ENCODE peak calls at places on chromosomes 16 and 17, in four cellular contexts. One of them, this sample, is unnamed.
A peak's percentile ranks its signal among the peaks of the same experiment; 100 is the strongest.

GRCh38 chr16:79439866-79440265 is 160.7 kb downstream of the MAF start:
- DNase-seq in epithelial cell of esophagus: no peak
- DNase-seq in colonic mucosa: no peak
- DNase-seq in HCT116: no peak
- DNase-seq in this sample: no peak

GRCh38 chr17:80116923-80117380 is 15.6 kb downstream of the GAA start:
- DNase-seq in epithelial cell of esophagus: no peak
- DNase-seq in colonic mucosa: no peak
- DNase-seq in HCT116: no peak
- DNase-seq in this sample: no peak

GRCh38 chr16:4038448-4038847 is 77.8 kb downstream of the ADCY9 start:
- DNase-seq in epithelial cell of esophagus: no peak
- DNase-seq in colonic mucosa: no peak
- DNase-seq in HCT116: no peak
- DNase-seq in this sample: no peak

GRCh38 chr16:84650062-84650991 is 2.0 kb downstream of the KLHL36 start:
- DNase-seq in epithelial cell of esophagus: peak; percentile 93
- DNase-seq in colonic mucosa: no peak
- DNase-seq in HCT116: no peak
- DNase-seq in this sample: no peak

GRCh38 chr17:5446786-5447185 is 7.8 kb upstream of the C1QBP start:
- DNase-seq in epithelial cell of esophagus: no peak
- DNase-seq in colonic mucosa: no peak
- DNase-seq in HCT116: no peak
- DNase-seq in this sample: no peak

GRCh38 chr16:30380801-30381208 is 1.6 kb downstream of the SEPTIN1 start:
- DNase-seq in epithelial cell of esophagus: no peak
- DNase-seq in colonic mucosa: no peak
- DNase-seq in HCT116: no peak
- DNase-seq in this sample: no peak

GRCh38 chr17:76427457-76428231 is 25.3 kb downstream of the UBE2O start:
- DNase-seq in epithelial cell of esophagus: no peak
- DNase-seq in colonic mucosa: no peak
- DNase-seq in HCT116: no peak
- DNase-seq in this sample: no peak

GRCh38 chr16:21584817-21585216 is 14.6 kb upstream of the METTL9 start:
- DNase-seq in epithelial cell of esophagus: no peak
- DNase-seq in colonic mucosa: no peak
- DNase-seq in HCT116: no peak
- DNase-seq in this sample: no peak

GRCh38 chr17:76727745-76728456 is 1.3 kb downstream of the METTL23 start:
- DNase-seq in epithelial cell of esophagus: no peak
- DNase-seq in colonic mucosa: no peak
- DNase-seq in HCT116: no peak
- DNase-seq in this sample: no peak

GRCh38 chr17:3534881-3535252 is 22.7 kb downstream of the TRPV3 start:
- DNase-seq in epithelial cell of esophagus: peak; percentile 20
- DNase-seq in colonic mucosa: peak; percentile 41
- DNase-seq in HCT116: peak; percentile 67
- DNase-seq in this sample: peak; percentile 59

GRCh38 chr16:88856122-88856827 is 472 bp downstream of the GALNS start:
- DNase-seq in epithelial cell of esophagus: no peak
- DNase-seq in colonic mucosa: no peak
- DNase-seq in HCT116: no peak
- DNase-seq in this sample: no peak

GRCh38 chr17:36072431-36073121 is 8.5 kb downstream of the CCL18 start:
- DNase-seq in epithelial cell of esophagus: peak; percentile 31
- DNase-seq in colonic mucosa: peak; percentile 84
- DNase-seq in HCT116: peak; percentile 24
- DNase-seq in this sample: peak; percentile 77

DNA sequence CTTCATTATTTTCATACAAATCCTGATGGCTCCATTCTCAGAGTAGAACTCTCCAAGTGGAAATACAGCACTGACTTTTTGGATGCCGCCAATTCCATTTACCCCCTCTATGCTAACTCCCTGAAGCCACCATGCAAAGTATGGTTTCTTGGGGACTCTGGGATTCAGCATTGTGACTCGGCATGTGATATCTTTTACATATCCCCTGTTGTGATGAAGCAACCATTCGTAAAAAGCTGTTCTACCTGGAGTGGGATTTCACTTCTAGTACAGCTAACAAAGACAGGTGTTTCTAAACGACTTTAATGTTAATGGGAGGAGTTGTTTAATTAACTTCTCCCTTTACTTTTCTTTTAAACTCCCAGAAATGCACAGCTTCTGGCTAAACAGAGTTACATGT is 533.5 kb downstream of the RBFOX1 start:
- DNase-seq in epithelial cell of esophagus: no peak
- DNase-seq in colonic mucosa: no peak
- DNase-seq in HCT116: no peak
- DNase-seq in this sample: no peak
- TF ChIP-seq CTCF in epithelial cell of esophagus: no peak
- TF ChIP-seq CTCF in colonic mucosa: no peak
- TF ChIP-seq CTCF in HCT116: no peak
- TF ChIP-seq CTCF in this sample: no peak

GRCh38 chr16:74304835-74305176 is 8.2 kb downstream of the PSMD7 start:
- DNase-seq in epithelial cell of esophagus: no peak
- DNase-seq in colonic mucosa: no peak
- DNase-seq in HCT116: no peak
- DNase-seq in this sample: no peak

GRCh38 chr16:74305286-74305685 is 8.7 kb downstream of the PSMD7 start:
- DNase-seq in epithelial cell of esophagus: no peak
- DNase-seq in colonic mucosa: no peak
- DNase-seq in HCT116: no peak
- DNase-seq in this sample: no peak

GRCh38 chr16:74302341-74302740 is 5.7 kb downstream of the PSMD7 start:
- DNase-seq in epithelial cell of esophagus: no peak
- DNase-seq in colonic mucosa: no peak
- DNase-seq in HCT116: no peak
- DNase-seq in this sample: no peak

GRCh38 chr16:74305978-74306784 is 9.6 kb downstream of the PSMD7 start:
- DNase-seq in epithelial cell of esophagus: no peak
- DNase-seq in colonic mucosa: no peak
- DNase-seq in HCT116: no peak
- DNase-seq in this sample: no peak

DNA sequence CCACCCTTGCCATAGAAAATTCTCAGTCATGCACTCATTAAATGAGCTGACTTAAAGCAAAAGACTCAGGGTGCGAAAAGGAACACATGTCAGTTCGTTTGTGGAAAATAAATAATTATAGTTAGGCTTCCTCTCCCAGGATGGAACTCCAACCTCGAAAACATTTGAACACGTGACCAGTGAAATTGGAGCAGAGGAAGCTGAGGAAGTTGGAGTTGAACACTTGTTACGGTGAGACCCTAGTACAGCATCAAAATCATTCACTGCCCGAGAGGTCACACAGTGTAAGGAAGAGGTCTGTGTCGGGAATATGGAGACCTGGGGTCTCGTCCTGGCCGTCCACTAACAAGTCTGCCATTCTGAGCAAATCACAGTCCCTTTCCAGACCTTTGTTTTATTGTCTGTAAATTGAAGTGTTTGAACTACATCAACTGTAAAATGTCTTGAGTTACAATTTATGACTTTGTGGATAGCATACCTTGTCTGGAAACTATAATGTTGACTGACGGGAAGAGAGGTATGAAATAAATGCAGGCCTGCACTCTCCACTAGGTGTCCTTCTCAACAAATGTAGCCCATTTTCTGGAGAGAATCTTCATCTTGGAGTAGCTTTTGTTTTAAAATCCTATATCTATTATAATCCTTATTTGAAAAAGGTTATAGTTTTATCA is 7.7 kb downstream of the PSMD7 start:
- DNase-seq in epithelial cell of esophagus: peak; percentile 14
- DNase-seq in colonic mucosa: no peak
- DNase-seq in HCT116: no peak
- DNase-seq in this sample: no peak
- TF ChIP-seq CTCF in epithelial cell of esophagus: peak; percentile 49
- TF ChIP-seq CTCF in colonic mucosa: peak; percentile 13
- TF ChIP-seq CTCF in HCT116: peak; percentile 52
- TF ChIP-seq CTCF in this sample: peak; percentile 49

GRCh38 chr17:74992223-74992622 is 4.8 kb downstream of the CDR2L start:
- DNase-seq in epithelial cell of esophagus: peak; percentile 13
- DNase-seq in colonic mucosa: no peak
- DNase-seq in HCT116: no peak
- DNase-seq in this sample: no peak

GRCh38 chr17:74990581-74991105 is 3.2 kb downstream of the CDR2L start:
- DNase-seq in epithelial cell of esophagus: no peak
- DNase-seq in colonic mucosa: no peak
- DNase-seq in HCT116: no peak
- DNase-seq in this sample: no peak

GRCh38 chr17:74986206-74986576 is 1.2 kb upstream of the CDR2L start:
- DNase-seq in epithelial cell of esophagus: no peak
- DNase-seq in colonic mucosa: no peak
- DNase-seq in HCT116: no peak
- DNase-seq in this sample: no peak

GRCh38 chr17:74987909-74988711 is 678 bp downstream of the CDR2L start:
- DNase-seq in epithelial cell of esophagus: peak; percentile 66
- DNase-seq in colonic mucosa: peak; percentile 79
- DNase-seq in HCT116: no peak
- DNase-seq in this sample: no peak

DNA sequence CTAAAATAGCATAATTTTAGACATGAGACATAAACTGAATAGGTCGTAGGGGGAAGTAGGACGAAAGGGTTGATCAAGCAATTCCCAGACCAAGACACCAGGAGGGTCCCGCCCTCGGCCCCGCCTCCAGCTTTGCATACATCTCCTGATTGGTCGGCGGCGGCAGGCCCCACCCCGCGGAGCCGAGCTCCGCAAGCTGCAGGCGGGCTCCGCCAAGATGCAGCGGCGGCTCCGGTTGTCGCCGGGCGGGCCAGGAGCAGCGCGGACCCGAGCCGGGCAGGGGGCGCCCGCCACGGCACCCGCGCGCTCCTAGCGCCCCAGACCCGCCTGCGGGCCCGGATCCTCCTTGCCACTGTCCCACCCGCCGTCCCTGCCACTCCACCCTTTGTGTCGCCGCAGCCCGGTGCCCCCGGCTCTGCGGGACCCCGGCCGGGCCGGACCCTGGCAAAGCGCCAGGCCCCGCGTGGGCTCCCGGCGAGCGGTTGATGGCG is at the start of gene CDR2L:
- DNase-seq in epithelial cell of esophagus: peak; percentile 94
- DNase-seq in colonic mucosa: peak; percentile 98
- DNase-seq in HCT116: peak; percentile 83
- DNase-seq in this sample: peak; percentile 94
- TF ChIP-seq CTCF in epithelial cell of esophagus: no peak
- TF ChIP-seq CTCF in colonic mucosa: no peak
- TF ChIP-seq CTCF in HCT116: no peak
- TF ChIP-seq CTCF in this sample: no peak

DNA sequence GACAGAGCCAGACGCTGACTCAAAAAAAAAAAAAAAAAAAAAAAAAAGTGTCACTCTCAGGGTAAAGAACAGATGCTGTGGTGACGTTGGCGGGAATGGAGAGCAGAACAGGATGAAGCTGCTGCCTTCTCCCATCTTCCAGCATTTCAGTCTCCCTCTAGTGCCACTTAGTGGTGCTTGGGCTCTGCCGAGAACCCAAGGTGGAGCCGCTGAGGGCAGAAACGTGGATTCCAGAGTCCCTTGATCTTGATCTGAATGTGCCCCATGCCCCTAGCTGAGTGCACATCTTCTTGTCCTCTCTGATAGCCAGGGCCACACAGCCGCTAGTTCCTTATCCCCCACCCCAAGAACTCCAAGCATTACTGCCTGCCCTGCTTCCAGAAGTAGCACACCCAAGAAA is 43.2 kb upstream of the FA2H start:
- DNase-seq in epithelial cell of esophagus: no peak
- DNase-seq in colonic mucosa: no peak
- DNase-seq in HCT116: no peak
- DNase-seq in this sample: no peak
- TF ChIP-seq CTCF in epithelial cell of esophagus: peak; percentile 12
- TF ChIP-seq CTCF in colonic mucosa: no peak
- TF ChIP-seq CTCF in HCT116: no peak
- TF ChIP-seq CTCF in this sample: no peak

GRCh38 chr16:12614662-12615278 is 188.9 kb downstream of the CPPED1 start:
- DNase-seq in epithelial cell of esophagus: no peak
- DNase-seq in colonic mucosa: no peak
- DNase-seq in HCT116: no peak
- DNase-seq in this sample: no peak

GRCh38 chr16:12613992-12614661 is 189.6 kb downstream of the CPPED1 start:
- DNase-seq in epithelial cell of esophagus: no peak
- DNase-seq in colonic mucosa: no peak
- DNase-seq in HCT116: no peak
- DNase-seq in this sample: no peak

GRCh38 chr16:12617401-12617819 is 186.3 kb downstream of the CPPED1 start:
- DNase-seq in epithelial cell of esophagus: no peak
- DNase-seq in colonic mucosa: no peak
- DNase-seq in HCT116: no peak
- DNase-seq in this sample: no peak

GRCh38 chr16:12620150-12620549 is 183.5 kb downstream of the CPPED1 start:
- DNase-seq in epithelial cell of esophagus: no peak
- DNase-seq in colonic mucosa: no peak
- DNase-seq in HCT116: no peak
- DNase-seq in this sample: no peak

GRCh38 chr16:12618515-12618914 is 185.2 kb downstream of the CPPED1 start:
- DNase-seq in epithelial cell of esophagus: no peak
- DNase-seq in colonic mucosa: no peak
- DNase-seq in HCT116: no peak
- DNase-seq in this sample: no peak
- TF ChIP-seq CTCF in epithelial cell of esophagus: no peak
- TF ChIP-seq CTCF in colonic mucosa: no peak
- TF ChIP-seq CTCF in HCT116: no peak
- TF ChIP-seq CTCF in this sample: no peak